ENCODE peak calls at places on chromosome 1, in five cellular contexts. X is left lung, U is AG09309, F is ovary, C is H9. G is an unnamed sample.

GRCh38 chr1:88935522-88936222 is 44.3 kb upstream of the GTF2B start:
- DNase-seq in C (no peak), F (no peak), U (peak), X (no peak), G (no peak)

GRCh38 chr1:113835686-113836290 is 23.5 kb upstream of the RSBN1 start:
- DNase-seq in C (no peak), X (no peak), U (no peak), F (no peak), G (no peak)

GRCh38 chr1:231512147-231512698 is 16.2 kb upstream of the TSNAX start:
- DNase-seq in F (no peak), X (no peak), C (no peak), U (peak), G (no peak)

GRCh38 chr1:226702957-226703831 is 35.9 kb downstream of the ITPKB start:
- DNase-seq in F (peak), C (peak), U (no peak), X (peak), G (peak)

GRCh38 chr1:97903626-97904025 is 17.2 kb downstream of the DPYD start:
- DNase-seq in U (no peak), X (no peak), F (no peak), C (no peak), G (no peak)

GRCh38 chr1:975896-976683 is 5.8 kb downstream of the PERM1 start:
- DNase-seq in U (no peak), C (peak), F (no peak), X (peak), G (peak)

GRCh38 chr1:45621501-45621836 is 2.4 kb downstream of the CCDC17 start:
- DNase-seq in U (no peak), X (no peak), C (no peak), F (no peak), G (no peak)

GRCh38 chr1:197808843-197809242 is 33.6 kb upstream of the DENND1B start:
- DNase-seq in U (no peak), F (no peak), C (no peak), X (no peak), G (no peak)

GRCh38 chr1:61124078-61124477 is 41.7 kb downstream of the NFIA start:
- DNase-seq in U (no peak), C (no peak), X (no peak), F (no peak), G (no peak)
- TF ChIP-seq CTCF in U (no peak), C (no peak), X (no peak), F (no peak), G (no peak)

DNA sequence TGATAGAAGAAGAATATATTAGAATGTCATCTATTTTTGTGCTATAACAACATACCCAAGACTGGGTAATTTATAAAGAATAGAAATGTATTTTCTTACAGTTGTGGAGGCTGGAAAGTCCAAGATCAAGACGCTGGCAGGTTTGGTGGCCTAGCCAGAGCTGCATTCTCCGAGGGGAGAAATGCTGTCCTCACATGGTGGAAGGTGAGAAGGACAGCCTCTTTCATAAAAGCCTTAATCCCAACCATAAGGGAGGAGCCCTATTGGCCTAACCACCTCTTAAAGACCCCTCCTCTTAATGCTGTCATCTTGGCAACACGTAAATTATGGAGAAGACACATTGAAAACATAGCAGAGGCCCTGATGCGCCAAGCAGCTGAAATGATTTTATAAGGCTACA is 60.1 kb upstream of the KAZN start:
- DNase-seq in F (no peak), C (no peak), U (no peak), X (no peak), G (no peak)
- TF ChIP-seq CTCF in F (no peak), C (peak), U (peak), X (no peak), G (no peak)

DNA sequence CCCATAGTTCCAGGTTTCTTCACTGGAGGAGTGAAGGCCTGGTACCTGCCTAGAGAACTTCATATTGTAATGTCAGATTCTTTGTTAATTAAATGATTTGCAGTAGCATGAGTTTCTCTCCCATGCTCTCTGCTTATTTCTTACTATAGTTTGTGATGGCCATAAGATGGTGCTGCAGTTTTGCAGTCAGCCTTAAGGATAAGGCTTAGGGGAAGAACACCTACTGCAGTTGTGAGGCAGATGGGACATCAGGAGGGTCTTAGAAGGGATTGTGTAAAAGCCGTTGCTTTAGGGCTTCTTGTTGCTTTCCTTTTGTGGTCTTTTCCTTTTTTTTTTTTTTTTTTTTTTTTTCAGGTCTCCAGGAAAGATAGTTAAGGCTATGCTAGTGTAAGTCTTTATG is 61.8 kb downstream of the MACF1 start:
- DNase-seq in F (no peak), X (no peak), U (no peak), C (no peak), G (no peak)
- TF ChIP-seq CTCF in F (peak), X (no peak), U (no peak), C (peak), G (no peak)

DNA sequence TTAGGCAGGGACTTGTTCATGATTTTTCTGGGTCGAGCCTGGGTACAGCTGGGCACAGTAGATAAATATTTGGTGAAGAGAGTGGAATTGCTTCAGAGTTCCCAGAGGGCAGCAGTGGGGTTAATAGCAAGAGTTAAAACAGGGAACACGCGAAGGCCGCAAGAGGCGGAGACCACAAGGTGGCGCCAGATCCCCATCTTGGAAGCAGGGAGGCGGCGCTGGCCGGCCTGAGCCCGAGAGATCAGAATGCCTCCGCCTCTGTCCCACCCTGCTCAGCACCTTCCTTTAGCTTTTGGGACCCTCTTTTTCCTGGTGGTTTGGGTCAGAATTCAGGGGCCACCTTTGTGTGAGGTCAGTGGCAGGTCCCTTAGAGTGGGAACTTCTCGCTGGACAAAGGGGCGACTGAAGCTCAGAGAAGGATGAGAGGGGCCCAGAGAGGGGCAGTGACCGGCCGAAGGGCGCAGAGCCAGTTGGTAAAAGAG is 6.5 kb upstream of the PADI2 start:
- DNase-seq in X (peak), U (no peak), C (peak), F (peak), G (peak)
- TF ChIP-seq CTCF in X (peak), U (peak), C (peak), F (peak), G (peak)

DNA sequence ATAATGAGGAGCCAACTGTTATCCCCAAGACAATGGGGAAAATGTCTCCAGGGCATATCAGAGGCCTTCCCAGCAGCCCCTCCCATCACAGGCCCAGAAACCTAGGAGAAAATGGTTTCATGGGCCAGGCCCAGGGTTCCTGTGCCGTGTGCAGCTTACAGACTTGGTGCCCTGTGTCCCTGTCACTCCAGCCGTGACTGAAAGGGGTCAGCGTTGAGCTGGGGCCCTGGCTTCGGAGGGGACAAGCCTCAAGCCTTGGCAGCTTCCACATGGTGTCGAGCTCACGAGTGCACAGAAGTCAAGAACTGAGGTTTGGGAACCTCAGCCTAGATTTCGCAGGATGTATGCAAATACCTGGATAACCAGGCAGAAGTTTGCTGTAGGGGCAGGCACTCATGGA is 18.1 kb downstream of the SIPA1L2 start:
- DNase-seq in C (peak), F (no peak), U (no peak), X (no peak), G (no peak)
- TF ChIP-seq CTCF in C (peak), F (no peak), U (no peak), X (no peak), G (no peak)

GRCh38 chr1:31926252-31926651 is 11.9 kb downstream of the PTP4A2 start:
- DNase-seq in C (no peak), X (no peak), F (no peak), U (no peak), G (no peak)

GRCh38 chr1:31923905-31924304 is 14.3 kb downstream of the PTP4A2 start:
- DNase-seq in X (no peak), U (no peak), C (no peak), F (no peak), G (no peak)

GRCh38 chr1:31926846-31927660 is 11.1 kb downstream of the PTP4A2 start:
- DNase-seq in C (no peak), X (no peak), F (no peak), U (no peak), G (no peak)

GRCh38 chr1:31927661-31927980 is 10.5 kb downstream of the PTP4A2 start:
- DNase-seq in U (no peak), X (no peak), F (no peak), C (no peak), G (no peak)

GRCh38 chr1:31924839-31925238 is 13.3 kb downstream of the PTP4A2 start:
- DNase-seq in F (no peak), X (no peak), U (no peak), C (no peak), G (no peak)
- TF ChIP-seq CTCF in F (no peak), X (no peak), U (no peak), C (no peak), G (no peak)